ENCODE peak calls at places on chromosomes 16 and 17, in five cellular contexts. One of them, this sample, is unnamed.

GRCh38 chr16:85984211-85984880 is 85.4 kb downstream of the IRF8 start:
- DNase-seq in RCC 7860: no peak
- DNase-seq in effector memory CD4-positive, alpha-beta T cell: no peak
- DNase-seq in G401: no peak
- DNase-seq in NCI-H446: no peak
- DNase-seq in this sample: no peak

GRCh38 chr17:82433560-82434215 is 15.3 kb upstream of the OGFOD3 start:
- DNase-seq in RCC 7860: no peak
- DNase-seq in G401: no peak
- DNase-seq in effector memory CD4-positive, alpha-beta T cell: no peak
- DNase-seq in NCI-H446: no peak
- DNase-seq in this sample: no peak

GRCh38 chr17:77320501-77321256 is 179.9 kb downstream of the SEC14L1 start:
- DNase-seq in NCI-H446: no peak
- DNase-seq in G401: no peak
- DNase-seq in effector memory CD4-positive, alpha-beta T cell: no peak
- DNase-seq in RCC 7860: peak
- DNase-seq in this sample: no peak

GRCh38 chr17:37088459-37088858 is 139.7 kb downstream of the AATF start:
- DNase-seq in NCI-H446: no peak
- DNase-seq in G401: no peak
- DNase-seq in effector memory CD4-positive, alpha-beta T cell: peak
- DNase-seq in RCC 7860: no peak
- DNase-seq in this sample: no peak

GRCh38 chr17:8807070-8807550 is 7.9 kb upstream of the MFSD6L start:
- DNase-seq in NCI-H446: no peak
- DNase-seq in effector memory CD4-positive, alpha-beta T cell: no peak
- DNase-seq in G401: no peak
- DNase-seq in RCC 7860: no peak
- DNase-seq in this sample: no peak

GRCh38 chr16:4404247-4404966 is 12.0 kb downstream of the CORO7 start:
- DNase-seq in G401: peak
- DNase-seq in effector memory CD4-positive, alpha-beta T cell: no peak
- DNase-seq in RCC 7860: peak
- DNase-seq in NCI-H446: no peak
- DNase-seq in this sample: no peak

GRCh38 chr17:8904686-8905085 is 37.2 kb upstream of the PIK3R6 start:
- DNase-seq in G401: no peak
- DNase-seq in RCC 7860: no peak
- DNase-seq in NCI-H446: no peak
- DNase-seq in effector memory CD4-positive, alpha-beta T cell: no peak
- DNase-seq in this sample: no peak

GRCh38 chr16:11042205-11042604 is 97.8 kb downstream of the CLEC16A start:
- DNase-seq in RCC 7860: no peak
- DNase-seq in G401: no peak
- DNase-seq in NCI-H446: no peak
- DNase-seq in effector memory CD4-positive, alpha-beta T cell: no peak
- DNase-seq in this sample: no peak

GRCh38 chr16:89217388-89218191 is at the start of gene ZNF778:
- DNase-seq in NCI-H446: no peak
- DNase-seq in RCC 7860: peak
- DNase-seq in G401: peak
- DNase-seq in effector memory CD4-positive, alpha-beta T cell: peak
- DNase-seq in this sample: peak

GRCh38 chr16:81645303-81645702 is 133.8 kb upstream of the PLCG2 start:
- DNase-seq in RCC 7860: peak
- DNase-seq in G401: peak
- DNase-seq in NCI-H446: peak
- DNase-seq in effector memory CD4-positive, alpha-beta T cell: no peak
- DNase-seq in this sample: no peak

GRCh38 chr17:1986783-1987451 is 38.2 kb downstream of the RTN4RL1 start:
- DNase-seq in G401: no peak
- DNase-seq in effector memory CD4-positive, alpha-beta T cell: no peak
- DNase-seq in NCI-H446: no peak
- DNase-seq in RCC 7860: no peak
- DNase-seq in this sample: no peak

GRCh38 chr17:38591759-38592241 is 14.0 kb downstream of the SRCIN1 start:
- DNase-seq in G401: no peak
- DNase-seq in RCC 7860: peak
- DNase-seq in effector memory CD4-positive, alpha-beta T cell: no peak
- DNase-seq in NCI-H446: no peak
- DNase-seq in this sample: no peak

GRCh38 chr17:19508327-19508867 is 25.3 kb upstream of the SLC47A1 start:
- DNase-seq in G401: peak
- DNase-seq in RCC 7860: no peak
- DNase-seq in effector memory CD4-positive, alpha-beta T cell: peak
- DNase-seq in NCI-H446: no peak
- DNase-seq in this sample: no peak

GRCh38 chr16:84874983-84875382 is 55.2 kb downstream of the CRISPLD2 start:
- DNase-seq in RCC 7860: no peak
- DNase-seq in G401: no peak
- DNase-seq in effector memory CD4-positive, alpha-beta T cell: no peak
- DNase-seq in NCI-H446: no peak
- DNase-seq in this sample: no peak

GRCh38 chr16:10126686-10127085 is 55.5 kb downstream of the GRIN2A start:
- DNase-seq in RCC 7860: no peak
- DNase-seq in NCI-H446: no peak
- DNase-seq in effector memory CD4-positive, alpha-beta T cell: no peak
- DNase-seq in G401: no peak
- DNase-seq in this sample: peak

GRCh38 chr17:76473541-76473985 is 6.2 kb downstream of the AANAT start:
- DNase-seq in NCI-H446: no peak
- DNase-seq in RCC 7860: no peak
- DNase-seq in effector memory CD4-positive, alpha-beta T cell: no peak
- DNase-seq in G401: no peak
- DNase-seq in this sample: no peak

GRCh38 chr17:27647755-27648154 is 16.8 kb downstream of the LGALS9 start:
- DNase-seq in G401: no peak
- DNase-seq in effector memory CD4-positive, alpha-beta T cell: no peak
- DNase-seq in RCC 7860: no peak
- DNase-seq in NCI-H446: no peak
- DNase-seq in this sample: no peak

GRCh38 chr17:62705781-62706597 is 78.5 kb downstream of the MRC2 start:
- DNase-seq in NCI-H446: no peak
- DNase-seq in effector memory CD4-positive, alpha-beta T cell: no peak
- DNase-seq in G401: no peak
- DNase-seq in RCC 7860: no peak
- DNase-seq in this sample: no peak

GRCh38 chr17:58577696-58578095 is 63.3 kb upstream of the MTMR4 start:
- DNase-seq in RCC 7860: no peak
- DNase-seq in G401: peak
- DNase-seq in NCI-H446: no peak
- DNase-seq in effector memory CD4-positive, alpha-beta T cell: peak
- DNase-seq in this sample: no peak

This sample was measured in stromal cell of bone marrow.